ENCODE peak calls at places on chromosomes 5 and 9, in five cellular contexts. One of them, this sample, is unnamed.

GRCh38 chr9:121372563-121373400 is 2.7 kb upstream of the STOM start:
- DNase-seq in cardiac muscle cell: no peak
- DNase-seq in neural crest cell: no peak
- DNase-seq in B cell: no peak
- DNase-seq in A549: peak
- DNase-seq in this sample: no peak

GRCh38 chr5:43042626-43043399 is 2.7 kb upstream of the ANXA2R start:
- DNase-seq in cardiac muscle cell: peak
- DNase-seq in neural crest cell: peak
- DNase-seq in B cell: peak
- DNase-seq in A549: peak
- DNase-seq in this sample: peak

GRCh38 chr5:178546675-178547033 is 43.5 kb downstream of the COL23A1 start:
- DNase-seq in cardiac muscle cell: no peak
- DNase-seq in neural crest cell: no peak
- DNase-seq in B cell: no peak
- DNase-seq in A549: no peak
- DNase-seq in this sample: no peak

GRCh38 chr5:65101706-65102105 is 333.0 kb downstream of the CWC27 start:
- DNase-seq in cardiac muscle cell: no peak
- DNase-seq in neural crest cell: no peak
- DNase-seq in B cell: no peak
- DNase-seq in A549: no peak
- DNase-seq in this sample: no peak

GRCh38 chr9:34035656-34036055 is 13.0 kb downstream of the UBAP2 start:
- DNase-seq in cardiac muscle cell: no peak
- DNase-seq in neural crest cell: no peak
- DNase-seq in B cell: no peak
- DNase-seq in A549: no peak
- DNase-seq in this sample: no peak

GRCh38 chr5:68456756-68457217 is 241.2 kb downstream of the PIK3R1 start:
- DNase-seq in cardiac muscle cell: no peak
- DNase-seq in neural crest cell: no peak
- DNase-seq in B cell: no peak
- DNase-seq in A549: peak
- DNase-seq in this sample: no peak

GRCh38 chr5:164302533-164303235 is 797.3 kb downstream of the MAT2B start:
- DNase-seq in cardiac muscle cell: no peak
- DNase-seq in neural crest cell: no peak
- DNase-seq in B cell: no peak
- DNase-seq in A549: no peak
- DNase-seq in this sample: no peak

GRCh38 chr5:176881816-176882565 is 17.2 kb downstream of the HK3 start:
- DNase-seq in cardiac muscle cell: no peak
- DNase-seq in neural crest cell: no peak
- DNase-seq in B cell: no peak
- DNase-seq in A549: no peak
- DNase-seq in this sample: no peak

GRCh38 chr5:160479926-160480325 is 58.3 kb downstream of the PTTG1 start:
- DNase-seq in cardiac muscle cell: no peak
- DNase-seq in neural crest cell: no peak
- DNase-seq in B cell: no peak
- DNase-seq in A549: no peak
- DNase-seq in this sample: no peak

GRCh38 chr9:105535920-105536668 is 21.8 kb upstream of the FKTN start:
- DNase-seq in cardiac muscle cell: no peak
- DNase-seq in neural crest cell: no peak
- DNase-seq in B cell: no peak
- DNase-seq in A549: no peak
- DNase-seq in this sample: no peak

GRCh38 chr5:160342413-160342941 is 27.9 kb downstream of the C1QTNF2 start:
- DNase-seq in cardiac muscle cell: no peak
- DNase-seq in neural crest cell: no peak
- DNase-seq in B cell: no peak
- DNase-seq in A549: no peak
- DNase-seq in this sample: no peak

GRCh38 chr5:96602776-96603175 is 59.4 kb upstream of the CAST start:
- DNase-seq in cardiac muscle cell: no peak
- DNase-seq in neural crest cell: no peak
- DNase-seq in B cell: no peak
- DNase-seq in A549: no peak
- DNase-seq in this sample: no peak

GRCh38 chr9:12884736-12885395 is 110.0 kb downstream of the LURAP1L start:
- DNase-seq in cardiac muscle cell: peak
- DNase-seq in neural crest cell: no peak
- DNase-seq in B cell: no peak
- DNase-seq in A549: peak
- DNase-seq in this sample: no peak

GRCh38 chr9:15274425-15274824 is 32.6 kb downstream of the TTC39B start:
- DNase-seq in cardiac muscle cell: no peak
- DNase-seq in neural crest cell: no peak
- DNase-seq in B cell: no peak
- DNase-seq in A549: no peak
- DNase-seq in this sample: no peak

GRCh38 chr5:158951951-158952545 is 147.7 kb downstream of the EBF1 start:
- DNase-seq in cardiac muscle cell: peak
- DNase-seq in neural crest cell: no peak
- DNase-seq in B cell: no peak
- DNase-seq in A549: no peak
- DNase-seq in this sample: no peak

GRCh38 chr9:137813167-137813566 is 64.4 kb upstream of the CACNA1B start:
- DNase-seq in cardiac muscle cell: no peak
- DNase-seq in neural crest cell: no peak
- DNase-seq in B cell: no peak
- DNase-seq in A549: no peak
- DNase-seq in this sample: no peak

GRCh38 chr5:62460578-62460983 is 48.0 kb downstream of the IPO11 start:
- DNase-seq in cardiac muscle cell: peak
- DNase-seq in neural crest cell: no peak
- DNase-seq in B cell: peak
- DNase-seq in A549: peak
- DNase-seq in this sample: no peak

GRCh38 chr5:124901081-124901480 is 154.6 kb upstream of the ZNF608 start:
- DNase-seq in cardiac muscle cell: no peak
- DNase-seq in neural crest cell: no peak
- DNase-seq in B cell: no peak
- DNase-seq in A549: no peak
- DNase-seq in this sample: no peak

GRCh38 chr5:134606726-134607125 is 25.9 kb downstream of the SAR1B start:
- DNase-seq in cardiac muscle cell: no peak
- DNase-seq in neural crest cell: no peak
- DNase-seq in B cell: no peak
- DNase-seq in A549: no peak
- DNase-seq in this sample: no peak

GRCh38 chr9:78325343-78325742 is 28.4 kb downstream of the PSAT1 start:
- DNase-seq in cardiac muscle cell: peak
- DNase-seq in neural crest cell: peak
- DNase-seq in B cell: no peak
- DNase-seq in A549: no peak
- DNase-seq in this sample: no peak

GRCh38 chr9:133726401-133727276 is 11.5 kb downstream of the SARDH start:
- DNase-seq in cardiac muscle cell: peak
- DNase-seq in neural crest cell: peak
- DNase-seq in B cell: no peak
- DNase-seq in A549: peak
- DNase-seq in this sample: peak

GRCh38 chr5:179178016-179178575 is 117.9 kb downstream of the ZNF354C start:
- DNase-seq in cardiac muscle cell: no peak
- DNase-seq in neural crest cell: no peak
- DNase-seq in B cell: no peak
- DNase-seq in A549: no peak
- DNase-seq in this sample: no peak

GRCh38 chr9:120464176-120464575 is 115.8 kb downstream of the CDK5RAP2 start:
- DNase-seq in cardiac muscle cell: no peak
- DNase-seq in neural crest cell: no peak
- DNase-seq in B cell: no peak
- DNase-seq in A549: no peak
- DNase-seq in this sample: no peak

GRCh38 chr5:13251623-13252367 is 692.7 kb downstream of the DNAH5 start:
- DNase-seq in cardiac muscle cell: no peak
- DNase-seq in neural crest cell: no peak
- DNase-seq in B cell: no peak
- DNase-seq in A549: no peak
- DNase-seq in this sample: no peak
- TF ChIP-seq CTCF in cardiac muscle cell: no peak
- TF ChIP-seq CTCF in neural crest cell: no peak
- TF ChIP-seq CTCF in B cell: no peak
- TF ChIP-seq CTCF in A549: no peak
- TF ChIP-seq CTCF in this sample: no peak

GRCh38 chr9:124062172-124062571 is 50.6 kb downstream of the LHX2 start:
- DNase-seq in cardiac muscle cell: no peak
- DNase-seq in neural crest cell: no peak
- DNase-seq in B cell: no peak
- DNase-seq in A549: peak
- DNase-seq in this sample: no peak
- TF ChIP-seq CTCF in cardiac muscle cell: peak
- TF ChIP-seq CTCF in neural crest cell: peak
- TF ChIP-seq CTCF in B cell: no peak
- TF ChIP-seq CTCF in A549: peak
- TF ChIP-seq CTCF in this sample: no peak

DNA sequence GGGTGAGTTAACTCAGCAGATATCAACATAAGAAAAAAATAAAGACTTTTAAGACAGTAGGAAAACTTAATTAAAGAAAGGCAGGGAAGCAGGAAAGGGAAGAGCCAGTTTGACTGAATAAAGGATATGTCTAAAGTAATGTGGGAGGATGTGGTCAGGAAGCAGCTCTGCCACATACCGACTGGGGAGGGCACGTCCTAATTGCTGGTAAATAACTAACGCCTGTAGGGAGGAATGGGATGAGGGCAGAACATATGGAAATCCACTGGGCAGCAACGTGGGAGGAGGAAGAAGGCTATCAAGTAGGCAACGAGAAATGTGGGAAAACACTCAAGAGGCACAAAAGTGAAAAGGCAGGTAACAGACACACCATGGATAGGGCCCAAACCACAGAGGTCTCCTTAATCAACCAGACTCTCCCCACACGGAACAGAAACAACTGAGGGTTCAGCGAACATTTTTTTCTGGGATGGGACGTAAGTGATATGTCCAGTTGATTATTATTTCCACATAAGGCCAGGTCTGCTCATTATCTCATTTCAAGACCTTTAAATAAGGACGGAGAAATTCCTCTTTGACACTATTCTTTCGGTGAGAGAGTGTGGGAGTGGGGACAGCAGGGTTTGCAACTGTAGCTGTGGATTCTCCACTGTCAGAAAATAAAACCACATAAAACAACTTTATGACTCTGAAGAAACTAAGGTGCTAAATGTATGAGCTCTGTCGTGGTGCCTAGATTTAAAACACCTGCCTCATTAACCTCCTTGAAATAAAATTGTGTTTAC is 17.1 kb downstream of the IARS1 start:
- DNase-seq in cardiac muscle cell: no peak
- DNase-seq in neural crest cell: no peak
- DNase-seq in B cell: no peak
- DNase-seq in A549: no peak
- DNase-seq in this sample: no peak
- TF ChIP-seq CTCF in cardiac muscle cell: no peak
- TF ChIP-seq CTCF in neural crest cell: no peak
- TF ChIP-seq CTCF in B cell: no peak
- TF ChIP-seq CTCF in A549: no peak
- TF ChIP-seq CTCF in this sample: no peak

GRCh38 chr9:91775708-91776028 is 174.4 kb downstream of the ROR2 start:
- DNase-seq in cardiac muscle cell: no peak
- DNase-seq in neural crest cell: no peak
- DNase-seq in B cell: no peak
- DNase-seq in A549: no peak
- DNase-seq in this sample: no peak
- TF ChIP-seq CTCF in cardiac muscle cell: no peak
- TF ChIP-seq CTCF in neural crest cell: peak
- TF ChIP-seq CTCF in B cell: peak
- TF ChIP-seq CTCF in A549: peak
- TF ChIP-seq CTCF in this sample: peak

GRCh38 chr5:137921931-137922330 is 32.7 kb downstream of the PKD2L2 start:
- DNase-seq in cardiac muscle cell: no peak
- DNase-seq in neural crest cell: no peak
- DNase-seq in B cell: no peak
- DNase-seq in A549: no peak
- DNase-seq in this sample: no peak

DNA sequence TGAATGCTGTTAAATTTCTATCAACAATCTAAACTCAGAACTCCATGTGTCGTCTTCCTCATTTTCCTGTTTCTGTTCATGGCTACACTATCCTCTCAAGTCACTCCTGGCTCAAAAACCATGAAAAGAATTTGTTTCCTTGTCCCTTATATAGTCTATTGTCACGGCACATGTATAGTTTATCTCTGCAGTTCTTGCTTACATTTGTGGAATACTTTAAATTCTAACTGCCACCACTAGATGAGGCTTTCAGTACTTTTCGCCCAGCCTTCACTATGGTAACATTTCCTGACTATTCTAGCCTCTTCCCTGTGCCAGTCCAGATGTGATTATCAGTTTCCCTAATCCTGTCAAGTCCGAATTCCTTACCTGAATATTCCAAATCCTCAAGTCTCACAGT is 34.6 kb downstream of the PKD2L2 start:
- DNase-seq in cardiac muscle cell: peak
- DNase-seq in neural crest cell: no peak
- DNase-seq in B cell: no peak
- DNase-seq in A549: no peak
- DNase-seq in this sample: no peak
- TF ChIP-seq CTCF in cardiac muscle cell: peak
- TF ChIP-seq CTCF in neural crest cell: no peak
- TF ChIP-seq CTCF in B cell: no peak
- TF ChIP-seq CTCF in A549: no peak
- TF ChIP-seq CTCF in this sample: no peak

DNA sequence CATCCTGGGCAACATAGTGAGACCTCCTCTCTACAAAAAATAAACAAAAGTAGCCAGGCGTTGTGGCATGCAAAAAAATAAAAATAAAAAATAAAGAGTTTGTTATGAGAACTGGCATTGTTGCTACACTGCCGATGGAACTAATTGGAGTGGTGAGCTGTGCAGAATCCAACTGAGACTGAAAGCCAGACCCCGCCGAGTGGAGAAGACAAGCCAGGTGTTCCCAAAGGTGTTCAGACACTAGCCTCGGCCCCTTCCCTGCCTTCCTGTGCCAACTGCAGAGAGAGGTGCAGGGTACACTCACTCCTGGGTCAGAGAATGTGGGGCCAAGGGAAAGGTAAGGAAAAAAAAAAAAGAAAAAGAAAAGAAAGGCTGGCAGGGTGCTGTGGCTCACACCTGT is 37.7 kb upstream of the WDR38 start:
- DNase-seq in cardiac muscle cell: no peak
- DNase-seq in neural crest cell: no peak
- DNase-seq in B cell: no peak
- DNase-seq in A549: no peak
- DNase-seq in this sample: no peak
- TF ChIP-seq CTCF in cardiac muscle cell: no peak
- TF ChIP-seq CTCF in neural crest cell: no peak
- TF ChIP-seq CTCF in B cell: no peak
- TF ChIP-seq CTCF in A549: no peak
- TF ChIP-seq CTCF in this sample: no peak

GRCh38 chr9:95521699-95522098 is 4.9 kb upstream of the PTCH1 start:
- DNase-seq in cardiac muscle cell: no peak
- DNase-seq in neural crest cell: no peak
- DNase-seq in B cell: no peak
- DNase-seq in A549: no peak
- DNase-seq in this sample: no peak
- TF ChIP-seq CTCF in cardiac muscle cell: no peak
- TF ChIP-seq CTCF in neural crest cell: no peak
- TF ChIP-seq CTCF in B cell: no peak
- TF ChIP-seq CTCF in A549: no peak
- TF ChIP-seq CTCF in this sample: no peak

This sample was measured in activated CD8-positive, alpha-beta T cell treated with anti-CD3 and anti-CD28 coated beads for 36 hours.